ENCODE peak calls at places on chromosomes 5 and 9, in nine cellular contexts. H is H4; M is smooth muscle cell of the brain vasculature; O is activated gamma-delta T cell treated with Interleukin-2 at 50 U/mL for 16 hours; K is CD8-positive, alpha-beta T cell; R is T-helper 9 cell; N is IMR-90; Y is occipital lobe; U is endothelial cell. B is an unnamed sample.

GRCh38 chr5:73818357-73818756 is 192.4 kb downstream of the ARHGEF28 start:
- DNase-seq in H (no peak), M (no peak), O (no peak), K (no peak), R (no peak), N (peak; percentile 90), Y (no peak), U (no peak), B (no peak)

GRCh38 chr5:64165500-64166200 is at the start of gene RNF180:
- DNase-seq in H (peak; percentile 10), M (no peak), O (no peak), K (no peak), R (no peak), N (no peak), Y (peak; percentile 44), U (peak; percentile 73), B (peak; percentile 58)

GRCh38 chr5:142197098-142197497 is 88.5 kb downstream of the NDFIP1 start:
- DNase-seq in H (no peak), M (no peak), O (no peak), K (no peak), R (no peak), N (peak; percentile 16), Y (no peak), U (no peak), B (no peak)

GRCh38 chr9:6090811-6091210 is 75.4 kb upstream of the RANBP6 start:
- DNase-seq in H (no peak), M (no peak), O (no peak), K (no peak), R (no peak), N (no peak), Y (no peak), U (no peak), B (no peak)

GRCh38 chr5:395921-396714 is 46.9 kb upstream of the EXOC3 start:
- DNase-seq in H (no peak), M (no peak), O (no peak), K (no peak), R (no peak), N (no peak), Y (no peak), U (no peak), B (no peak)

GRCh38 chr9:14347408-14348224 is 33.7 kb upstream of the NFIB start:
- DNase-seq in H (no peak), M (no peak), O (no peak), K (no peak), R (no peak), N (no peak), Y (no peak), U (peak; percentile 63), B (no peak)

GRCh38 chr9:74281674-74282073 is 215.5 kb upstream of the RORB start:
- DNase-seq in H (no peak), M (no peak), O (no peak), K (no peak), R (no peak), N (no peak), Y (no peak), U (peak; percentile 17), B (no peak)

GRCh38 chr5:137181685-137182084 is 317.4 kb downstream of the SPOCK1 start:
- DNase-seq in H (no peak), M (no peak), O (no peak), K (no peak), R (no peak), N (no peak), Y (no peak), U (no peak), B (no peak)

GRCh38 chr5:98638701-98639100 is 134.8 kb upstream of the RGMB start:
- DNase-seq in H (no peak), M (no peak), O (no peak), K (no peak), R (no peak), N (peak; percentile 87), Y (no peak), U (no peak), B (no peak)

GRCh38 chr5:91998774-91999173 is 615.7 kb upstream of the ARRDC3 start:
- DNase-seq in H (no peak), M (no peak), O (no peak), K (no peak), R (no peak), N (no peak), Y (no peak), U (no peak), B (no peak)

GRCh38 chr5:65198777-65199120 is 283.0 kb downstream of the ADAMTS6 start:
- DNase-seq in H (peak; percentile 74), M (no peak), O (no peak), K (no peak), R (no peak), N (peak; percentile 99), Y (no peak), U (no peak), B (no peak)

GRCh38 chr5:54415896-54416640 is 39.4 kb upstream of the HSPB3 start:
- DNase-seq in H (peak; percentile 23), M (no peak), O (no peak), K (no peak), R (no peak), N (peak; percentile 42), Y (no peak), U (no peak), B (peak; percentile 39)

GRCh38 chr9:113541019-113541900 is 77.7 kb downstream of the RGS3 start:
- DNase-seq in H (peak; percentile 60), M (no peak), O (no peak), K (no peak), R (no peak), N (peak; percentile 55), Y (peak; percentile 46), U (no peak), B (peak; percentile 97)

GRCh38 chr9:123360161-123361085 is 4.4 kb downstream of the CRB2 start:
- DNase-seq in H (peak; percentile 35), M (no peak), O (peak; percentile 23), K (peak; percentile 53), R (no peak), N (no peak), Y (no peak), U (peak; percentile 86), B (no peak)

GRCh38 chr9:34612788-34613390 is 992 bp upstream of the RPP25L start:
- DNase-seq in H (peak; percentile 77), M (no peak), O (peak; percentile 72), K (peak; percentile 79), R (peak; percentile 59), N (peak; percentile 67), Y (peak; percentile 32), U (peak; percentile 81), B (peak; percentile 47)

GRCh38 chr5:38634961-38635369 is 78.5 kb upstream of the LIFR start:
- DNase-seq in H (no peak), M (no peak), O (no peak), K (no peak), R (no peak), N (no peak), Y (no peak), U (no peak), B (no peak)

GRCh38 chr5:6719896-6720560 is 6.8 kb downstream of the TENT4A start:
- DNase-seq in H (no peak), M (no peak), O (no peak), K (peak; percentile 42), R (no peak), N (peak; percentile 30), Y (no peak), U (no peak), B (no peak)

GRCh38 chr5:180803181-180804128 is 849 bp upstream of the MGAT1 start:
- DNase-seq in H (no peak), M (no peak), O (peak; percentile 89), K (peak; percentile 93), R (peak; percentile 68), N (no peak), Y (no peak), U (peak; percentile 61), B (no peak)

GRCh38 chr9:33350310-33350709 is 52.1 kb downstream of the AQP7 start:
- DNase-seq in H (peak; percentile 30), M (no peak), O (no peak), K (no peak), R (no peak), N (peak; percentile 95), Y (no peak), U (no peak), B (no peak)

B was measured in T47D.